ENCODE peak calls at places on chromosomes 16 and 17, in six cellular contexts. E, O, P, L, G and T are unnamed samples.

GRCh38 chr17:44362964-44363612 is 565 bp downstream of the FAM171A2 start:
- DNase-seq in E (peak), O (peak), P (no peak), L (no peak), G (peak), T (no peak)

GRCh38 chr17:41976142-41976768 is 9.7 kb downstream of the CNP start:
- DNase-seq in E (no peak), O (no peak), P (no peak), L (no peak), G (no peak), T (no peak)

GRCh38 chr17:16406742-16407674 is 8.4 kb upstream of the TRPV2 start:
- DNase-seq in E (no peak), O (no peak), P (no peak), L (no peak), G (no peak), T (no peak)

GRCh38 chr17:34765291-34765690 is 185.9 kb downstream of the TMEM132E start:
- DNase-seq in E (no peak), O (no peak), P (no peak), L (no peak), G (no peak), T (no peak)

GRCh38 chr17:66214893-66215528 is 14.2 kb downstream of the APOH start:
- DNase-seq in E (no peak), O (peak), P (no peak), L (no peak), G (no peak), T (no peak)

GRCh38 chr17:57311281-57312216 is 55.2 kb downstream of the MSI2 start:
- DNase-seq in E (no peak), O (peak), P (no peak), L (no peak), G (no peak), T (no peak)

GRCh38 chr16:88988980-88989791 is 12.2 kb upstream of the CBFA2T3 start:
- DNase-seq in E (no peak), O (no peak), P (no peak), L (no peak), G (no peak), T (no peak)

GRCh38 chr16:85750021-85750826 is 672 bp downstream of the C16orf74 start:
- DNase-seq in E (peak), O (no peak), P (no peak), L (no peak), G (peak), T (no peak)

GRCh38 chr16:79334127-79334526 is 266.4 kb downstream of the MAF start:
- DNase-seq in E (no peak), O (no peak), P (peak), L (peak), G (peak), T (no peak)